ENCODE peak calls at places on chromosomes 4 and X, in seven cellular contexts. One of them, this sample, is unnamed.

GRCh38 chr4:185201983-185202962 is 1.5 kb downstream of the CFAP97 start:
- DNase-seq in mucosa of descending colon: peak
- DNase-seq in right lobe of liver: peak
- DNase-seq in AG09309: no peak
- DNase-seq in psoas muscle: no peak
- DNase-seq in astrocyte: peak
- DNase-seq in endothelial cell: peak
- DNase-seq in this sample: peak

GRCh38 chrX:41086627-41086932 is 1.3 kb downstream of the USP9X start:
- DNase-seq in right lobe of liver: no peak
- DNase-seq in astrocyte: no peak
- DNase-seq in AG09309: no peak
- DNase-seq in endothelial cell: peak
- DNase-seq in psoas muscle: no peak
- DNase-seq in mucosa of descending colon: no peak
- DNase-seq in this sample: no peak

GRCh38 chr4:150094676-150095075 is 16.4 kb downstream of the DCLK2 start:
- DNase-seq in endothelial cell: no peak
- DNase-seq in astrocyte: no peak
- DNase-seq in psoas muscle: no peak
- DNase-seq in AG09309: no peak
- DNase-seq in mucosa of descending colon: no peak
- DNase-seq in right lobe of liver: no peak
- DNase-seq in this sample: no peak

GRCh38 chr4:81351653-81352455 is 119.9 kb downstream of the RASGEF1B start:
- DNase-seq in AG09309: no peak
- DNase-seq in right lobe of liver: peak
- DNase-seq in endothelial cell: peak
- DNase-seq in astrocyte: peak
- DNase-seq in psoas muscle: peak
- DNase-seq in mucosa of descending colon: peak
- DNase-seq in this sample: peak

GRCh38 chrX:40132751-40133150 is 35.0 kb upstream of the BCOR start:
- DNase-seq in right lobe of liver: peak
- DNase-seq in endothelial cell: no peak
- DNase-seq in psoas muscle: peak
- DNase-seq in AG09309: no peak
- DNase-seq in astrocyte: peak
- DNase-seq in mucosa of descending colon: peak
- DNase-seq in this sample: no peak

GRCh38 chr4:14000091-14000814 is 372.7 kb upstream of the BOD1L1 start:
- DNase-seq in right lobe of liver: no peak
- DNase-seq in mucosa of descending colon: no peak
- DNase-seq in astrocyte: no peak
- DNase-seq in AG09309: no peak
- DNase-seq in psoas muscle: no peak
- DNase-seq in endothelial cell: no peak
- DNase-seq in this sample: no peak

GRCh38 chr4:149983931-149984330 is 94.3 kb upstream of the DCLK2 start:
- DNase-seq in mucosa of descending colon: no peak
- DNase-seq in astrocyte: no peak
- DNase-seq in right lobe of liver: no peak
- DNase-seq in psoas muscle: no peak
- DNase-seq in AG09309: no peak
- DNase-seq in endothelial cell: no peak
- DNase-seq in this sample: no peak

GRCh38 chrX:14412686-14413085 is 116.7 kb upstream of the GLRA2 start:
- DNase-seq in mucosa of descending colon: no peak
- DNase-seq in endothelial cell: no peak
- DNase-seq in astrocyte: no peak
- DNase-seq in psoas muscle: no peak
- DNase-seq in right lobe of liver: no peak
- DNase-seq in AG09309: no peak
- DNase-seq in this sample: no peak

GRCh38 chr4:18318682-18319410 is 297.3 kb upstream of the LCORL start:
- DNase-seq in mucosa of descending colon: peak
- DNase-seq in AG09309: no peak
- DNase-seq in astrocyte: no peak
- DNase-seq in endothelial cell: no peak
- DNase-seq in psoas muscle: no peak
- DNase-seq in right lobe of liver: peak
- DNase-seq in this sample: peak

GRCh38 chr4:93228021-93228420 is 600.5 kb upstream of the ATOH1 start:
- DNase-seq in psoas muscle: no peak
- DNase-seq in right lobe of liver: no peak
- DNase-seq in AG09309: no peak
- DNase-seq in astrocyte: no peak
- DNase-seq in mucosa of descending colon: no peak
- DNase-seq in endothelial cell: no peak
- DNase-seq in this sample: no peak

GRCh38 chrX:118226060-118226428 is 109.4 kb upstream of the KLHL13 start:
- DNase-seq in mucosa of descending colon: no peak
- DNase-seq in astrocyte: peak
- DNase-seq in psoas muscle: no peak
- DNase-seq in AG09309: no peak
- DNase-seq in endothelial cell: no peak
- DNase-seq in right lobe of liver: no peak
- DNase-seq in this sample: no peak

GRCh38 chrX:110248582-110248981 is 69.3 kb downstream of the AMMECR1 start:
- DNase-seq in AG09309: no peak
- DNase-seq in psoas muscle: no peak
- DNase-seq in right lobe of liver: no peak
- DNase-seq in astrocyte: no peak
- DNase-seq in endothelial cell: no peak
- DNase-seq in mucosa of descending colon: no peak
- DNase-seq in this sample: no peak

GRCh38 chrX:131675596-131676194 is 131.8 kb downstream of the OR13H1 start:
- DNase-seq in psoas muscle: no peak
- DNase-seq in right lobe of liver: no peak
- DNase-seq in AG09309: no peak
- DNase-seq in endothelial cell: no peak
- DNase-seq in mucosa of descending colon: no peak
- DNase-seq in astrocyte: no peak
- DNase-seq in this sample: peak

GRCh38 chrX:17432158-17432557 is 57.2 kb downstream of the NHS start:
- DNase-seq in psoas muscle: no peak
- DNase-seq in right lobe of liver: no peak
- DNase-seq in mucosa of descending colon: no peak
- DNase-seq in astrocyte: no peak
- DNase-seq in AG09309: no peak
- DNase-seq in endothelial cell: no peak
- DNase-seq in this sample: no peak

GRCh38 chr4:98627883-98628282 is 30.5 kb downstream of the TSPAN5 start:
- DNase-seq in mucosa of descending colon: no peak
- DNase-seq in psoas muscle: no peak
- DNase-seq in right lobe of liver: no peak
- DNase-seq in endothelial cell: no peak
- DNase-seq in astrocyte: peak
- DNase-seq in AG09309: peak
- DNase-seq in this sample: no peak

GRCh38 chrX:48663241-48663640 is 20.4 kb upstream of the WAS start:
- DNase-seq in psoas muscle: no peak
- DNase-seq in right lobe of liver: no peak
- DNase-seq in AG09309: no peak
- DNase-seq in endothelial cell: no peak
- DNase-seq in mucosa of descending colon: no peak
- DNase-seq in astrocyte: no peak
- DNase-seq in this sample: no peak

GRCh38 chrX:100208076-100208475 is 202.0 kb downstream of the PCDH19 start:
- DNase-seq in astrocyte: no peak
- DNase-seq in AG09309: no peak
- DNase-seq in mucosa of descending colon: no peak
- DNase-seq in right lobe of liver: no peak
- DNase-seq in psoas muscle: no peak
- DNase-seq in endothelial cell: no peak
- DNase-seq in this sample: no peak

GRCh38 chr4:140799686-140800225 is 43.6 kb upstream of the TBC1D9 start:
- DNase-seq in mucosa of descending colon: no peak
- DNase-seq in psoas muscle: no peak
- DNase-seq in endothelial cell: no peak
- DNase-seq in astrocyte: no peak
- DNase-seq in AG09309: no peak
- DNase-seq in right lobe of liver: no peak
- DNase-seq in this sample: no peak

GRCh38 chr4:175277816-175278215 is 359.7 kb downstream of the ADAM29 start:
- DNase-seq in psoas muscle: no peak
- DNase-seq in endothelial cell: no peak
- DNase-seq in astrocyte: no peak
- DNase-seq in AG09309: no peak
- DNase-seq in right lobe of liver: no peak
- DNase-seq in mucosa of descending colon: no peak
- DNase-seq in this sample: no peak

GRCh38 chrX:8404443-8404842 is 60.2 kb upstream of the VCX3B start:
- DNase-seq in AG09309: no peak
- DNase-seq in right lobe of liver: no peak
- DNase-seq in psoas muscle: no peak
- DNase-seq in astrocyte: peak
- DNase-seq in mucosa of descending colon: no peak
- DNase-seq in endothelial cell: no peak
- DNase-seq in this sample: no peak

GRCh38 chrX:111568356-111568755 is 56.9 kb downstream of the SERTM2 start:
- DNase-seq in mucosa of descending colon: peak
- DNase-seq in right lobe of liver: peak
- DNase-seq in astrocyte: no peak
- DNase-seq in psoas muscle: no peak
- DNase-seq in AG09309: no peak
- DNase-seq in endothelial cell: peak
- DNase-seq in this sample: peak
- TF ChIP-seq CTCF in mucosa of descending colon: no peak
- TF ChIP-seq CTCF in right lobe of liver: peak
- TF ChIP-seq CTCF in astrocyte: peak
- TF ChIP-seq CTCF in psoas muscle: no peak
- TF ChIP-seq CTCF in AG09309: peak
- TF ChIP-seq CTCF in endothelial cell: peak
- TF ChIP-seq CTCF in this sample: peak

DNA sequence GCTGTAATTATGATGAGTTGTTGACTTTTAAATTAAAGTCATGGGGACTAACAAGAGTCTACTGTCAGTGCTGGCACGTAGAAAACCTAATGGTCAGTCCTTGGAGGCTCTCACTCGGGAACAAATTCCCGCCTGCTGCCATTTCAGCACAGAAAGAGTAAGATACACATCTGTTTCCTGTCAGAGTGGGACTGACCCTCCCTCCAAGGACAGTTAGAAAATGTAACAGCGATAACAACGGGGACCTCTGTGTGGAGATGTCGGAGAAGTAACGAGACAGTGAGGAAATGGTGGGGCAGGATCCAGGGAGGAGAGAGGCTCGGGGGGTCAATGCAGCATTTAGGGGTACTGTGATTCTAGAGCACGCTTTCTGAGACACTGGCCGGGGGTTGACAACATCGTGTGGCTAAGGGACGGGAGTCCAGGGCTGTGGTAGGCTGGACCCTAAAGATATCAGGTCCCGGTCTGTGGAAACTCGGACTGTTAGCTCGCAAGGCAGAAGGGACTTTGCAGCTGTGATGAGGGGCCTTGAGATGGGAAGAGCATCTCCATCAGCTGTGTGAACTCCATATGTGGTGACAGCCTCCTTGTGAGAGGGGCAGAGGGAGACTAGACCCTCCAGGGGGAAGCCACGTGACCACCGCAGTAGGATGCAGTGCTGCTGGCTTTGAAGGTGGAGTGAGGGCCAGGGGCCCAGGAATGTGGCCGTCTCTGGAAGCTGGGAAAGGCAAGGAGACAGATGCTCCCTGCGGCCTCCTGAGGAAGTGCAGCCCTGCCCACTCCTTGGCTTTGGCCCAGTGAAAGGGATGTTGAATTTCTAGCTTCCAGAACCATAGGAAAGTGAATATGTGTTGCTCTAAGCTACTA is 35.8 kb upstream of the SORCS2 start:
- DNase-seq in mucosa of descending colon: no peak
- DNase-seq in endothelial cell: peak
- DNase-seq in psoas muscle: peak
- DNase-seq in right lobe of liver: no peak
- DNase-seq in AG09309: no peak
- DNase-seq in astrocyte: no peak
- DNase-seq in this sample: peak
- TF ChIP-seq CTCF in mucosa of descending colon: no peak
- TF ChIP-seq CTCF in endothelial cell: peak
- TF ChIP-seq CTCF in psoas muscle: peak
- TF ChIP-seq CTCF in right lobe of liver: peak
- TF ChIP-seq CTCF in AG09309: peak
- TF ChIP-seq CTCF in astrocyte: peak
- TF ChIP-seq CTCF in this sample: peak

GRCh38 chr4:82551734-82552133 is 10.1 kb downstream of the TMEM150C start:
- DNase-seq in mucosa of descending colon: no peak
- DNase-seq in endothelial cell: no peak
- DNase-seq in AG09309: no peak
- DNase-seq in psoas muscle: no peak
- DNase-seq in right lobe of liver: no peak
- DNase-seq in astrocyte: no peak
- DNase-seq in this sample: no peak

GRCh38 chr4:82560853-82561744 is 689 bp downstream of the TMEM150C start:
- DNase-seq in psoas muscle: no peak
- DNase-seq in astrocyte: no peak
- DNase-seq in AG09309: no peak
- DNase-seq in right lobe of liver: peak
- DNase-seq in endothelial cell: peak
- DNase-seq in mucosa of descending colon: no peak
- DNase-seq in this sample: peak

GRCh38 chr4:82559735-82560120 is 2.1 kb downstream of the TMEM150C start:
- DNase-seq in right lobe of liver: no peak
- DNase-seq in mucosa of descending colon: no peak
- DNase-seq in astrocyte: no peak
- DNase-seq in endothelial cell: no peak
- DNase-seq in AG09309: no peak
- DNase-seq in psoas muscle: no peak
- DNase-seq in this sample: no peak

GRCh38 chr4:82553020-82553419 is 8.8 kb downstream of the TMEM150C start:
- DNase-seq in endothelial cell: no peak
- DNase-seq in astrocyte: no peak
- DNase-seq in AG09309: no peak
- DNase-seq in mucosa of descending colon: no peak
- DNase-seq in psoas muscle: no peak
- DNase-seq in right lobe of liver: no peak
- DNase-seq in this sample: no peak

GRCh38 chr4:82555279-82555678 is 6.5 kb downstream of the TMEM150C start:
- DNase-seq in astrocyte: no peak
- DNase-seq in mucosa of descending colon: no peak
- DNase-seq in AG09309: no peak
- DNase-seq in psoas muscle: no peak
- DNase-seq in right lobe of liver: no peak
- DNase-seq in endothelial cell: no peak
- DNase-seq in this sample: no peak
- TF ChIP-seq CTCF in astrocyte: no peak
- TF ChIP-seq CTCF in mucosa of descending colon: no peak
- TF ChIP-seq CTCF in AG09309: peak
- TF ChIP-seq CTCF in psoas muscle: no peak
- TF ChIP-seq CTCF in right lobe of liver: no peak
- TF ChIP-seq CTCF in endothelial cell: no peak
- TF ChIP-seq CTCF in this sample: peak

DNA sequence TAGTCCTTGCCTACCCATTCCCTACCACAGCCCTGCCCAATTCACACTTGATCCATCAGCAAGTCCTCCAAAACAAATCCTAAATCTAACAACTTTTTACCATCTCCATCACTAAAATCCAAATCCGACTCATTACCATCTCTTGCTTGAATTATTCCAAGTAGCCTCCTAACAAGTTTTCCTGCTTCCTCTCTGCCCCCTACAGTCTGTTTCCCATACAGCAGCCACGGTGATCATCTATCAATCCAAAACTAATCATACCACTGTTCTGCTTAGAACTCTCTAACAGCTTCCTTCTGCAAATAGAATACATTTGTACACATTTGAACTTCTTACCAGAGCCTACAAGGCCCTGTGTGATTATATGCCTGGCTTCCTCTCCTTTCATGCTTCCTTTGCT is 133.0 kb downstream of the SHROOM4 start:
- DNase-seq in AG09309: no peak
- DNase-seq in astrocyte: no peak
- DNase-seq in endothelial cell: peak
- DNase-seq in right lobe of liver: no peak
- DNase-seq in mucosa of descending colon: peak
- DNase-seq in psoas muscle: no peak
- DNase-seq in this sample: peak
- TF ChIP-seq CTCF in AG09309: peak
- TF ChIP-seq CTCF in astrocyte: peak
- TF ChIP-seq CTCF in endothelial cell: peak
- TF ChIP-seq CTCF in right lobe of liver: peak
- TF ChIP-seq CTCF in mucosa of descending colon: no peak
- TF ChIP-seq CTCF in psoas muscle: peak
- TF ChIP-seq CTCF in this sample: peak

This sample was measured in BE2C.